ENCODE peak calls at places on chromosome 6, in ten cellular contexts. R, X, Z, H, P, S, K, C, M and O are unnamed samples.
A peak's percentile ranks its signal among the peaks of the same experiment; 100 is the strongest.

GRCh38 chr6:10676403-10676802 is 18.0 kb downstream of the C6orf52 start:
- DNase-seq in R (no peak), X (no peak), Z (no peak), H (no peak), P (no peak), S (no peak), K (no peak), C (no peak), M (no peak), O (no peak)

GRCh38 chr6:125983246-125983945 is 2.9 kb upstream of the TRMT11 start:
- DNase-seq in R (no peak), X (peak; percentile 29), Z (no peak), H (peak; percentile 66), P (no peak), S (no peak), K (no peak), C (no peak), M (no peak), O (no peak)

GRCh38 chr6:101722991-101723579 is 329.6 kb downstream of the GRIK2 start:
- DNase-seq in R (no peak), X (no peak), Z (no peak), H (peak; percentile 82), P (no peak), S (no peak), K (no peak), C (no peak), M (no peak), O (no peak)

GRCh38 chr6:72720464-72720863 is 98.6 kb downstream of the KCNQ5 start:
- DNase-seq in R (no peak), X (no peak), Z (no peak), H (no peak), P (no peak), S (no peak), K (no peak), C (no peak), M (no peak), O (no peak)

GRCh38 chr6:157840776-157841175 is 17.7 kb downstream of the SNX9 start:
- DNase-seq in R (no peak), X (peak; percentile 92), Z (no peak), H (peak; percentile 80), P (no peak), S (no peak), K (no peak), C (no peak), M (no peak), O (no peak)

GRCh38 chr6:119129968-119130484 is 51.6 kb upstream of the FAM184A start:
- DNase-seq in R (no peak), X (peak; percentile 79), Z (no peak), H (peak; percentile 71), P (no peak), S (no peak), K (no peak), C (no peak), M (no peak), O (no peak)

GRCh38 chr6:1613631-1614447 is 4.1 kb downstream of the FOXC1 start:
- DNase-seq in R (no peak), X (peak; percentile 51), Z (no peak), H (no peak), P (no peak), S (no peak), K (no peak), C (no peak), M (no peak), O (no peak)

GRCh38 chr6:89950879-89951391 is 56.7 kb downstream of the GJA10 start:
- DNase-seq in R (no peak), X (no peak), Z (no peak), H (no peak), P (no peak), S (no peak), K (no peak), C (no peak), M (no peak), O (no peak)

GRCh38 chr6:118401325-118401998 is 146.6 kb upstream of the PLN start:
- DNase-seq in R (no peak), X (no peak), Z (no peak), H (no peak), P (no peak), S (no peak), K (no peak), C (no peak), M (no peak), O (no peak)

GRCh38 chr6:73481969-73482368 is 20.4 kb downstream of the MTO1 start:
- DNase-seq in R (no peak), X (no peak), Z (no peak), H (no peak), P (no peak), S (no peak), K (no peak), C (no peak), M (no peak), O (no peak)

GRCh38 chr6:71404967-71405278 is 116.3 kb downstream of the OGFRL1 start:
- DNase-seq in R (no peak), X (no peak), Z (no peak), H (no peak), P (no peak), S (no peak), K (no peak), C (no peak), M (no peak), O (no peak)

GRCh38 chr6:43952746-43953145 is 174.5 kb downstream of the MRPL14 start:
- DNase-seq in R (peak; percentile 23), X (no peak), Z (no peak), H (no peak), P (no peak), S (no peak), K (no peak), C (no peak), M (no peak), O (no peak)

GRCh38 chr6:130018830-130019795 is 732 bp downstream of the L3MBTL3 start:
- DNase-seq in R (peak; percentile 63), X (peak; percentile 42), Z (peak; percentile 66), H (peak; percentile 66), P (peak; percentile 18), S (peak; percentile 17), K (peak; percentile 20), C (peak; percentile 7), M (peak; percentile 24), O (no peak)

GRCh38 chr6:82013561-82014275 is 233.8 kb downstream of the IBTK start:
- DNase-seq in R (no peak), X (peak; percentile 50), Z (no peak), H (peak; percentile 72), P (no peak), S (no peak), K (no peak), C (no peak), M (no peak), O (no peak)

GRCh38 chr6:78243519-78243918 is 590.7 kb downstream of the MEI4 start:
- DNase-seq in R (no peak), X (peak; percentile 32), Z (no peak), H (peak; percentile 55), P (no peak), S (no peak), K (no peak), C (no peak), M (no peak), O (no peak)

GRCh38 chr6:31822038-31822821 is 5.3 kb upstream of the HSPA1B start:
- DNase-seq in R (peak; percentile 75), X (peak; percentile 87), Z (peak; percentile 97), H (peak; percentile 89), P (peak; percentile 50), S (no peak), K (peak; percentile 31), C (peak; percentile 76), M (peak; percentile 47), O (no peak)